ENCODE peak calls at places on chromosome 17, in five cellular contexts. B, Y, N, C and S are unnamed samples.

GRCh38 chr17:73308017-73308823 is 3.6 kb downstream of the CDC42EP4 start:
- DNase-seq in N (no peak), C (no peak), Y (peak; percentile 85), B (peak; percentile 85), S (peak; percentile 70)

GRCh38 chr17:17391575-17392370 is 85.0 kb upstream of the MED9 start:
- DNase-seq in N (no peak), Y (peak; percentile 61), C (no peak), B (no peak), S (no peak)

GRCh38 chr17:19718613-19719364 is 2.4 kb upstream of the SLC47A2 start:
- DNase-seq in Y (no peak), B (no peak), C (no peak), N (no peak), S (peak; percentile 29)

GRCh38 chr17:62857526-62857925 is 49.4 kb upstream of the MARCHF10 start:
- DNase-seq in N (no peak), B (no peak), C (no peak), Y (no peak), S (no peak)

GRCh38 chr17:1563786-1564613 is 1.4 kb upstream of the PITPNA start:
- DNase-seq in Y (no peak), B (no peak), N (no peak), C (no peak), S (no peak)

GRCh38 chr17:69239611-69240010 is 11.0 kb upstream of the ABCA10 start:
- DNase-seq in N (no peak), B (no peak), Y (no peak), C (no peak), S (no peak)

GRCh38 chr17:2932946-2933345 is 130.5 kb downstream of the OR1D5 start:
- DNase-seq in Y (no peak), N (no peak), C (no peak), B (no peak), S (no peak)

GRCh38 chr17:79141578-79142338 is 67.1 kb downstream of the ENGASE start:
- DNase-seq in N (no peak), Y (no peak), C (no peak), B (no peak), S (no peak)

GRCh38 chr17:17859909-17860760 is 23.3 kb upstream of the SREBF1 start:
- DNase-seq in B (peak; percentile 47), N (peak; percentile 86), C (no peak), Y (peak; percentile 78), S (peak; percentile 68)

GRCh38 chr17:67276075-67276474 is 31.1 kb upstream of the HELZ start:
- DNase-seq in N (no peak), B (peak; percentile 33), C (no peak), Y (no peak), S (peak; percentile 15)

GRCh38 chr17:66835476-66835875 is 559 bp downstream of the CACNG5 start:
- DNase-seq in N (no peak), B (no peak), C (no peak), Y (no peak), S (no peak)

GRCh38 chr17:35089846-35090193 is 26.3 kb upstream of the RFFL start:
- DNase-seq in B (peak; percentile 76), Y (no peak), N (no peak), C (no peak), S (peak; percentile 72)

GRCh38 chr17:81384929-81385319 is 10.3 kb upstream of the BAHCC1 start:
- DNase-seq in C (no peak), N (no peak), Y (no peak), B (no peak), S (no peak)

GRCh38 chr17:20263595-20263994 is 203.7 kb downstream of the LGALS9B start:
- DNase-seq in Y (peak; percentile 32), B (peak; percentile 81), C (peak; percentile 5), N (no peak), S (no peak)

GRCh38 chr17:75638893-75639292 is 5.7 kb downstream of the SMIM5 start:
- DNase-seq in B (no peak), C (no peak), Y (no peak), N (no peak), S (no peak)

GRCh38 chr17:35189291-35189690 is 4.9 kb downstream of the SLC35G3 start:
- DNase-seq in N (no peak), B (peak; percentile 84), C (no peak), Y (no peak), S (peak; percentile 36)

GRCh38 chr17:81902023-81902652 is at the start of gene NPB:
- DNase-seq in N (no peak), C (no peak), B (no peak), Y (peak; percentile 61), S (no peak)

GRCh38 chr17:31254654-31255053 is 42.4 kb downstream of the OMG start:
- DNase-seq in Y (no peak), B (no peak), C (no peak), N (no peak), S (no peak)

GRCh38 chr17:61335845-61336655 is 63.6 kb upstream of the TBX2 start:
- DNase-seq in B (no peak), Y (peak; percentile 82), C (no peak), N (no peak), S (peak; percentile 73)

GRCh38 chr17:50461550-50462132 is 7.0 kb downstream of the CHAD start:
- DNase-seq in Y (no peak), B (no peak), C (no peak), N (no peak), S (no peak)

GRCh38 chr17:58189436-58190146 is 2.9 kb upstream of the EPX start:
- DNase-seq in N (no peak), Y (peak; percentile 95), B (peak; percentile 84), C (peak; percentile 65), S (peak; percentile 93)

GRCh38 chr17:49703557-49704277 is 4.0 kb downstream of the SLC35B1 start:
- DNase-seq in C (no peak), B (peak; percentile 36), N (no peak), Y (peak; percentile 73), S (peak; percentile 9)

GRCh38 chr17:31003225-31003866 is 32.5 kb downstream of the RNF135 start:
- DNase-seq in C (no peak), Y (no peak), N (no peak), B (no peak), S (no peak)

GRCh38 chr17:81869221-81870154 is 1.6 kb downstream of the ARHGDIA start:
- DNase-seq in C (no peak), Y (peak; percentile 74), N (peak; percentile 72), B (no peak), S (peak; percentile 39)

GRCh38 chr17:32909787-32910369 is 18.1 kb upstream of the TMEM98 start:
- DNase-seq in C (peak; percentile 45), B (peak; percentile 85), N (peak; percentile 79), Y (peak; percentile 84), S (peak; percentile 77)

GRCh38 chr17:28741358-28742349 is 2.2 kb upstream of the TRAF4 start:
- DNase-seq in B (no peak), Y (no peak), C (no peak), N (peak; percentile 55), S (no peak)

GRCh38 chr17:29686998-29687397 is 64.3 kb upstream of the CORO6 start:
- DNase-seq in C (no peak), Y (peak; percentile 18), B (no peak), N (no peak), S (no peak)